ENCODE peak calls at places on chromosomes 7 and 10, in five cellular contexts. One of them, this sample, is unnamed.

GRCh38 chr7:951881-952547 is 2.5 kb downstream of the ADAP1 start:
- DNase-seq in PC-3: no peak
- DNase-seq in activated CD4-positive, alpha-beta T cell treated with anti-CD3 and anti-CD28 coated beads for 24 hours: no peak
- DNase-seq in left kidney: no peak
- DNase-seq in NCI-H345: no peak
- DNase-seq in this sample: no peak

GRCh38 chr10:24418532-24418931 is 209.6 kb downstream of the KIAA1217 start:
- DNase-seq in activated CD4-positive, alpha-beta T cell treated with anti-CD3 and anti-CD28 coated beads for 24 hours: no peak
- DNase-seq in PC-3: peak
- DNase-seq in left kidney: no peak
- DNase-seq in NCI-H345: no peak
- DNase-seq in this sample: no peak

GRCh38 chr10:59698326-59698725 is 11.3 kb downstream of the SLC16A9 start:
- DNase-seq in left kidney: no peak
- DNase-seq in activated CD4-positive, alpha-beta T cell treated with anti-CD3 and anti-CD28 coated beads for 24 hours: no peak
- DNase-seq in NCI-H345: no peak
- DNase-seq in PC-3: no peak
- DNase-seq in this sample: no peak

GRCh38 chr7:91718071-91718470 is 162.4 kb downstream of the MTERF1 start:
- DNase-seq in left kidney: no peak
- DNase-seq in NCI-H345: no peak
- DNase-seq in PC-3: peak
- DNase-seq in activated CD4-positive, alpha-beta T cell treated with anti-CD3 and anti-CD28 coated beads for 24 hours: no peak
- DNase-seq in this sample: no peak

GRCh38 chr7:138125598-138126111 is 49.4 kb downstream of the AKR1D1 start:
- DNase-seq in PC-3: peak
- DNase-seq in NCI-H345: no peak
- DNase-seq in activated CD4-positive, alpha-beta T cell treated with anti-CD3 and anti-CD28 coated beads for 24 hours: no peak
- DNase-seq in left kidney: no peak
- DNase-seq in this sample: no peak

GRCh38 chr10:56178210-56178609 is 182.8 kb downstream of the ZWINT start:
- DNase-seq in NCI-H345: no peak
- DNase-seq in activated CD4-positive, alpha-beta T cell treated with anti-CD3 and anti-CD28 coated beads for 24 hours: no peak
- DNase-seq in left kidney: no peak
- DNase-seq in PC-3: peak
- DNase-seq in this sample: no peak

GRCh38 chr7:146096994-146097393 is 19.6 kb upstream of the CNTNAP2 start:
- DNase-seq in NCI-H345: no peak
- DNase-seq in left kidney: peak
- DNase-seq in PC-3: no peak
- DNase-seq in activated CD4-positive, alpha-beta T cell treated with anti-CD3 and anti-CD28 coated beads for 24 hours: no peak
- DNase-seq in this sample: no peak

GRCh38 chr10:43055991-43056567 is 20.8 kb upstream of the RET start:
- DNase-seq in left kidney: peak
- DNase-seq in PC-3: no peak
- DNase-seq in activated CD4-positive, alpha-beta T cell treated with anti-CD3 and anti-CD28 coated beads for 24 hours: no peak
- DNase-seq in NCI-H345: no peak
- DNase-seq in this sample: no peak

GRCh38 chr7:27520828-27521790 is 141.6 kb downstream of the HIBADH start:
- DNase-seq in PC-3: no peak
- DNase-seq in left kidney: peak
- DNase-seq in activated CD4-positive, alpha-beta T cell treated with anti-CD3 and anti-CD28 coated beads for 24 hours: no peak
- DNase-seq in NCI-H345: no peak
- DNase-seq in this sample: no peak

GRCh38 chr7:134828361-134828760 is 48.9 kb downstream of the CALD1 start:
- DNase-seq in NCI-H345: no peak
- DNase-seq in PC-3: no peak
- DNase-seq in left kidney: no peak
- DNase-seq in activated CD4-positive, alpha-beta T cell treated with anti-CD3 and anti-CD28 coated beads for 24 hours: no peak
- DNase-seq in this sample: no peak

GRCh38 chr7:79548616-79549206 is 95.2 kb upstream of the MAGI2 start:
- DNase-seq in NCI-H345: no peak
- DNase-seq in PC-3: no peak
- DNase-seq in activated CD4-positive, alpha-beta T cell treated with anti-CD3 and anti-CD28 coated beads for 24 hours: no peak
- DNase-seq in left kidney: no peak
- DNase-seq in this sample: no peak

GRCh38 chr10:84542552-84542951 is 214.2 kb downstream of the CCSER2 start:
- DNase-seq in left kidney: no peak
- DNase-seq in PC-3: no peak
- DNase-seq in NCI-H345: no peak
- DNase-seq in activated CD4-positive, alpha-beta T cell treated with anti-CD3 and anti-CD28 coated beads for 24 hours: no peak
- DNase-seq in this sample: no peak

GRCh38 chr10:11880169-11881027 is 57.2 kb downstream of the PROSER2 start:
- DNase-seq in left kidney: peak
- DNase-seq in PC-3: no peak
- DNase-seq in NCI-H345: no peak
- DNase-seq in activated CD4-positive, alpha-beta T cell treated with anti-CD3 and anti-CD28 coated beads for 24 hours: no peak
- DNase-seq in this sample: no peak

GRCh38 chr7:151088856-151089699 is 2.8 kb downstream of the AGAP3 start:
- DNase-seq in NCI-H345: no peak
- DNase-seq in PC-3: peak
- DNase-seq in left kidney: peak
- DNase-seq in activated CD4-positive, alpha-beta T cell treated with anti-CD3 and anti-CD28 coated beads for 24 hours: no peak
- DNase-seq in this sample: no peak

GRCh38 chr7:75814407-75814947 is 871 bp upstream of the CCL24 start:
- DNase-seq in left kidney: no peak
- DNase-seq in activated CD4-positive, alpha-beta T cell treated with anti-CD3 and anti-CD28 coated beads for 24 hours: no peak
- DNase-seq in NCI-H345: no peak
- DNase-seq in PC-3: no peak
- DNase-seq in this sample: no peak

GRCh38 chr7:140564643-140565042 is 76.0 kb downstream of the DENND2A start:
- DNase-seq in activated CD4-positive, alpha-beta T cell treated with anti-CD3 and anti-CD28 coated beads for 24 hours: no peak
- DNase-seq in PC-3: peak
- DNase-seq in NCI-H345: no peak
- DNase-seq in left kidney: peak
- DNase-seq in this sample: no peak

GRCh38 chr10:97850446-97850845 is 803 bp downstream of the GOLGA7B start:
- DNase-seq in PC-3: no peak
- DNase-seq in activated CD4-positive, alpha-beta T cell treated with anti-CD3 and anti-CD28 coated beads for 24 hours: no peak
- DNase-seq in NCI-H345: peak
- DNase-seq in left kidney: peak
- DNase-seq in this sample: no peak

GRCh38 chr10:12823361-12823760 is 178.2 kb downstream of the CCDC3 start:
- DNase-seq in PC-3: no peak
- DNase-seq in activated CD4-positive, alpha-beta T cell treated with anti-CD3 and anti-CD28 coated beads for 24 hours: no peak
- DNase-seq in left kidney: no peak
- DNase-seq in NCI-H345: no peak
- DNase-seq in this sample: no peak

GRCh38 chr7:2048006-2048405 is 184.7 kb downstream of the MAD1L1 start:
- DNase-seq in left kidney: no peak
- DNase-seq in PC-3: no peak
- DNase-seq in activated CD4-positive, alpha-beta T cell treated with anti-CD3 and anti-CD28 coated beads for 24 hours: no peak
- DNase-seq in NCI-H345: no peak
- DNase-seq in this sample: no peak

GRCh38 chr7:140696679-140697446 is at the start of gene NDUFB2:
- DNase-seq in PC-3: peak
- DNase-seq in left kidney: peak
- DNase-seq in activated CD4-positive, alpha-beta T cell treated with anti-CD3 and anti-CD28 coated beads for 24 hours: peak
- DNase-seq in NCI-H345: peak
- DNase-seq in this sample: peak

GRCh38 chr10:32004161-32004591 is 52.0 kb downstream of the KIF5B start:
- DNase-seq in left kidney: peak
- DNase-seq in PC-3: no peak
- DNase-seq in activated CD4-positive, alpha-beta T cell treated with anti-CD3 and anti-CD28 coated beads for 24 hours: no peak
- DNase-seq in NCI-H345: no peak
- DNase-seq in this sample: no peak

GRCh38 chr7:91634485-91635177 is 245.9 kb downstream of the MTERF1 start:
- DNase-seq in activated CD4-positive, alpha-beta T cell treated with anti-CD3 and anti-CD28 coated beads for 24 hours: no peak
- DNase-seq in left kidney: no peak
- DNase-seq in NCI-H345: peak
- DNase-seq in PC-3: peak
- DNase-seq in this sample: no peak

GRCh38 chr7:51214098-51214497 is 102.5 kb downstream of the COBL start:
- DNase-seq in PC-3: no peak
- DNase-seq in activated CD4-positive, alpha-beta T cell treated with anti-CD3 and anti-CD28 coated beads for 24 hours: no peak
- DNase-seq in left kidney: no peak
- DNase-seq in NCI-H345: no peak
- DNase-seq in this sample: no peak

GRCh38 chr10:14240253-14241189 is 90.2 kb downstream of the FRMD4A start:
- DNase-seq in left kidney: peak
- DNase-seq in activated CD4-positive, alpha-beta T cell treated with anti-CD3 and anti-CD28 coated beads for 24 hours: no peak
- DNase-seq in PC-3: no peak
- DNase-seq in NCI-H345: peak
- DNase-seq in this sample: no peak

GRCh38 chr10:123018531-123018930 is 9.7 kb downstream of the ACADSB start:
- DNase-seq in activated CD4-positive, alpha-beta T cell treated with anti-CD3 and anti-CD28 coated beads for 24 hours: no peak
- DNase-seq in PC-3: no peak
- DNase-seq in NCI-H345: no peak
- DNase-seq in left kidney: no peak
- DNase-seq in this sample: no peak

GRCh38 chr7:27096756-27097514 is 1.1 kb upstream of the HOXA1 start:
- DNase-seq in left kidney: peak
- DNase-seq in activated CD4-positive, alpha-beta T cell treated with anti-CD3 and anti-CD28 coated beads for 24 hours: no peak
- DNase-seq in PC-3: peak
- DNase-seq in NCI-H345: peak
- DNase-seq in this sample: no peak

GRCh38 chr10:125081931-125082330 is 78.4 kb downstream of the CTBP2 start:
- DNase-seq in left kidney: no peak
- DNase-seq in PC-3: no peak
- DNase-seq in activated CD4-positive, alpha-beta T cell treated with anti-CD3 and anti-CD28 coated beads for 24 hours: no peak
- DNase-seq in NCI-H345: no peak
- DNase-seq in this sample: no peak

GRCh38 chr10:22010973-22011408 is 7.5 kb upstream of the DNAJC1 start:
- DNase-seq in PC-3: peak
- DNase-seq in left kidney: no peak
- DNase-seq in activated CD4-positive, alpha-beta T cell treated with anti-CD3 and anti-CD28 coated beads for 24 hours: no peak
- DNase-seq in NCI-H345: no peak
- DNase-seq in this sample: no peak

GRCh38 chr7:15197359-15197977 is 294.9 kb upstream of the DGKB start:
- DNase-seq in NCI-H345: no peak
- DNase-seq in PC-3: no peak
- DNase-seq in activated CD4-positive, alpha-beta T cell treated with anti-CD3 and anti-CD28 coated beads for 24 hours: no peak
- DNase-seq in left kidney: no peak
- DNase-seq in this sample: no peak

GRCh38 chr10:75400769-75401568 is 595 bp downstream of the ZNF503 start:
- DNase-seq in PC-3: peak
- DNase-seq in activated CD4-positive, alpha-beta T cell treated with anti-CD3 and anti-CD28 coated beads for 24 hours: no peak
- DNase-seq in left kidney: peak
- DNase-seq in NCI-H345: peak
- DNase-seq in this sample: no peak

GRCh38 chr7:150945853-150946825 is 32.0 kb downstream of the KCNH2 start:
- DNase-seq in activated CD4-positive, alpha-beta T cell treated with anti-CD3 and anti-CD28 coated beads for 24 hours: no peak
- DNase-seq in NCI-H345: no peak
- DNase-seq in left kidney: peak
- DNase-seq in PC-3: no peak
- DNase-seq in this sample: no peak